ENCODE peak calls at places on chromosomes 12 and 14, in five cellular contexts. One of them, this sample, is unnamed.

GRCh38 chr14:24372701-24373416 is 4.9 kb downstream of the NFATC4 start:
- DNase-seq in astrocyte of the hippocampus: no peak
- DNase-seq in ELR: no peak
- DNase-seq in activated naive CD8-positive, alpha-beta T cell treated with anti-CD3 and anti-CD28 coated beads, Interleukin-2, amount 50 U/mL, for 24 hours: no peak
- DNase-seq in amygdala: no peak
- DNase-seq in this sample: no peak

GRCh38 chr12:132433641-132434395 is 56.1 kb upstream of the FBRSL1 start:
- DNase-seq in astrocyte of the hippocampus: no peak
- DNase-seq in ELR: no peak
- DNase-seq in activated naive CD8-positive, alpha-beta T cell treated with anti-CD3 and anti-CD28 coated beads, Interleukin-2, amount 50 U/mL, for 24 hours: no peak
- DNase-seq in amygdala: no peak
- DNase-seq in this sample: no peak

GRCh38 chr12:49264466-49264872 is 413 bp upstream of the TUBA1C start:
- DNase-seq in astrocyte of the hippocampus: peak
- DNase-seq in ELR: peak
- DNase-seq in activated naive CD8-positive, alpha-beta T cell treated with anti-CD3 and anti-CD28 coated beads, Interleukin-2, amount 50 U/mL, for 24 hours: no peak
- DNase-seq in amygdala: no peak
- DNase-seq in this sample: no peak

GRCh38 chr14:61610900-61611299 is 84.4 kb upstream of the HIF1A start:
- DNase-seq in astrocyte of the hippocampus: no peak
- DNase-seq in ELR: no peak
- DNase-seq in activated naive CD8-positive, alpha-beta T cell treated with anti-CD3 and anti-CD28 coated beads, Interleukin-2, amount 50 U/mL, for 24 hours: no peak
- DNase-seq in amygdala: no peak
- DNase-seq in this sample: no peak

GRCh38 chr14:91866061-91866460 is 1.3 kb downstream of the TC2N start:
- DNase-seq in astrocyte of the hippocampus: peak
- DNase-seq in ELR: no peak
- DNase-seq in activated naive CD8-positive, alpha-beta T cell treated with anti-CD3 and anti-CD28 coated beads, Interleukin-2, amount 50 U/mL, for 24 hours: no peak
- DNase-seq in amygdala: no peak
- DNase-seq in this sample: no peak

GRCh38 chr14:21712039-21712438 is 38.4 kb upstream of the OR4E1 start:
- DNase-seq in astrocyte of the hippocampus: no peak
- DNase-seq in ELR: no peak
- DNase-seq in activated naive CD8-positive, alpha-beta T cell treated with anti-CD3 and anti-CD28 coated beads, Interleukin-2, amount 50 U/mL, for 24 hours: no peak
- DNase-seq in amygdala: no peak
- DNase-seq in this sample: no peak

GRCh38 chr12:76084277-76085158 is at the start of gene NAP1L1:
- DNase-seq in astrocyte of the hippocampus: peak
- DNase-seq in ELR: peak
- DNase-seq in activated naive CD8-positive, alpha-beta T cell treated with anti-CD3 and anti-CD28 coated beads, Interleukin-2, amount 50 U/mL, for 24 hours: peak
- DNase-seq in amygdala: peak
- DNase-seq in this sample: peak

GRCh38 chr14:54715244-54715643 is 148.3 kb downstream of the SAMD4A start:
- DNase-seq in astrocyte of the hippocampus: no peak
- DNase-seq in ELR: peak
- DNase-seq in activated naive CD8-positive, alpha-beta T cell treated with anti-CD3 and anti-CD28 coated beads, Interleukin-2, amount 50 U/mL, for 24 hours: no peak
- DNase-seq in amygdala: no peak
- DNase-seq in this sample: no peak

GRCh38 chr14:60165547-60165876 is 314 bp upstream of the DHRS7 start:
- DNase-seq in astrocyte of the hippocampus: no peak
- DNase-seq in ELR: no peak
- DNase-seq in activated naive CD8-positive, alpha-beta T cell treated with anti-CD3 and anti-CD28 coated beads, Interleukin-2, amount 50 U/mL, for 24 hours: no peak
- DNase-seq in amygdala: no peak
- DNase-seq in this sample: no peak

GRCh38 chr12:388547-389137 is 478 bp downstream of the KDM5A start:
- DNase-seq in astrocyte of the hippocampus: peak
- DNase-seq in ELR: peak
- DNase-seq in activated naive CD8-positive, alpha-beta T cell treated with anti-CD3 and anti-CD28 coated beads, Interleukin-2, amount 50 U/mL, for 24 hours: peak
- DNase-seq in amygdala: no peak
- DNase-seq in this sample: no peak

GRCh38 chr12:132887513-132888341 is at the start of gene CHFR:
- DNase-seq in astrocyte of the hippocampus: peak
- DNase-seq in ELR: peak
- DNase-seq in activated naive CD8-positive, alpha-beta T cell treated with anti-CD3 and anti-CD28 coated beads, Interleukin-2, amount 50 U/mL, for 24 hours: peak
- DNase-seq in amygdala: peak
- DNase-seq in this sample: peak

GRCh38 chr12:68446896-68447806 is 115.0 kb upstream of the MDM1 start:
- DNase-seq in astrocyte of the hippocampus: no peak
- DNase-seq in ELR: no peak
- DNase-seq in activated naive CD8-positive, alpha-beta T cell treated with anti-CD3 and anti-CD28 coated beads, Interleukin-2, amount 50 U/mL, for 24 hours: no peak
- DNase-seq in amygdala: no peak
- DNase-seq in this sample: no peak

GRCh38 chr14:80464531-80465149 is 253.3 kb upstream of the DIO2 start:
- DNase-seq in astrocyte of the hippocampus: no peak
- DNase-seq in ELR: no peak
- DNase-seq in activated naive CD8-positive, alpha-beta T cell treated with anti-CD3 and anti-CD28 coated beads, Interleukin-2, amount 50 U/mL, for 24 hours: no peak
- DNase-seq in amygdala: no peak
- DNase-seq in this sample: no peak

GRCh38 chr12:117403586-117404139 is 42.2 kb upstream of the NOS1 start:
- DNase-seq in astrocyte of the hippocampus: no peak
- DNase-seq in ELR: no peak
- DNase-seq in activated naive CD8-positive, alpha-beta T cell treated with anti-CD3 and anti-CD28 coated beads, Interleukin-2, amount 50 U/mL, for 24 hours: no peak
- DNase-seq in amygdala: no peak
- DNase-seq in this sample: no peak

GRCh38 chr12:54021432-54022013 is 6.7 kb upstream of the HOXC6 start:
- DNase-seq in astrocyte of the hippocampus: no peak
- DNase-seq in ELR: no peak
- DNase-seq in activated naive CD8-positive, alpha-beta T cell treated with anti-CD3 and anti-CD28 coated beads, Interleukin-2, amount 50 U/mL, for 24 hours: no peak
- DNase-seq in amygdala: no peak
- DNase-seq in this sample: no peak